ENCODE peak calls at places on chromosome 19, in five cellular contexts. C is neural progenitor cell; X is CD8-positive, alpha-beta T cell; W is IMR-90; Y is DND-41. E is an unnamed sample.

GRCh38 chr19:41872384-41872774 is 4.7 kb upstream of the CD79A start:
- DNase-seq in X (no peak), C (no peak), W (no peak), Y (no peak), E (peak; percentile 32)

GRCh38 chr19:41527079-41527478 is 48.9 kb upstream of the CEACAM21 start:
- DNase-seq in C (no peak), X (no peak), Y (no peak), W (no peak), E (no peak)

GRCh38 chr19:36573948-36574726 is 1.0 kb upstream of the ZNF529 start:
- DNase-seq in Y (no peak), W (peak; percentile 35), X (no peak), C (no peak), E (peak; percentile 10)

GRCh38 chr19:49326165-49326704 is 1.2 kb upstream of the SLC6A16 start:
- DNase-seq in X (no peak), C (no peak), W (no peak), Y (no peak), E (no peak)

GRCh38 chr19:49421039-49421877 is 2.0 kb downstream of the PTH2 start:
- DNase-seq in Y (no peak), C (peak; percentile 98), X (no peak), W (peak; percentile 17), E (peak; percentile 86)

GRCh38 chr19:18159810-18160209 is 6.8 kb downstream of the PIK3R2 start:
- DNase-seq in Y (no peak), W (no peak), C (no peak), X (no peak), E (no peak)

GRCh38 chr19:33431986-33432385 is 58.5 kb downstream of the CEBPG start:
- DNase-seq in Y (no peak), W (no peak), X (no peak), C (no peak), E (no peak)

GRCh38 chr19:22530042-22530441 is 104.1 kb upstream of the ZNF492 start:
- DNase-seq in C (no peak), W (no peak), X (no peak), Y (no peak), E (no peak)

GRCh38 chr19:5967571-5967970 is 10.4 kb downstream of the RANBP3 start:
- DNase-seq in X (no peak), C (no peak), W (no peak), Y (no peak), E (no peak)

GRCh38 chr19:35117017-35117570 is 1.5 kb downstream of the FXYD3 start:
- DNase-seq in Y (no peak), C (no peak), X (no peak), W (no peak), E (no peak)

GRCh38 chr19:9608912-9609311 is 12.1 kb downstream of the ZNF561 start:
- DNase-seq in Y (no peak), W (no peak), X (no peak), C (no peak), E (no peak)

GRCh38 chr19:5091576-5092215 is 122.8 kb downstream of the KDM4B start:
- DNase-seq in W (no peak), X (no peak), C (no peak), Y (no peak), E (no peak)

GRCh38 chr19:10981496-10981895 is 20.7 kb downstream of the SMARCA4 start:
- DNase-seq in W (peak; percentile 73), Y (no peak), X (no peak), C (no peak), E (no peak)

GRCh38 chr19:47891923-47892666 is 6.0 kb upstream of the SULT2A1 start:
- DNase-seq in X (no peak), W (no peak), Y (no peak), C (peak; percentile 77), E (no peak)

GRCh38 chr19:4066176-4066606 is 508 bp downstream of the ZBTB7A start:
- DNase-seq in X (peak; percentile 82), C (no peak), W (no peak), Y (no peak), E (no peak)

GRCh38 chr19:9835507-9835949 is 410 bp downstream of the PIN1 start:
- DNase-seq in W (no peak), C (no peak), Y (no peak), X (no peak), E (no peak)

GRCh38 chr19:38649305-38650179 is 2.1 kb downstream of the ACTN4 start:
- DNase-seq in X (no peak), Y (no peak), C (no peak), W (no peak), E (no peak)

GRCh38 chr19:10290439-10290875 is 705 bp downstream of the ICAM5 start:
- DNase-seq in Y (no peak), W (peak; percentile 7), X (no peak), C (peak; percentile 40), E (peak; percentile 59)

GRCh38 chr19:42132851-42133528 is 744 bp upstream of the POU2F2 start:
- DNase-seq in Y (peak; percentile 83), C (peak; percentile 87), X (peak; percentile 95), W (no peak), E (peak; percentile 27)

GRCh38 chr19:38224014-38224862 is at the start of gene DPF1:
- DNase-seq in C (peak; percentile 93), Y (peak; percentile 49), W (peak; percentile 56), X (no peak), E (peak; percentile 79)

GRCh38 chr19:7149956-7150705 is 80.6 kb downstream of the ZNF557 start:
- DNase-seq in X (no peak), W (no peak), Y (no peak), C (no peak), E (no peak)

DNA sequence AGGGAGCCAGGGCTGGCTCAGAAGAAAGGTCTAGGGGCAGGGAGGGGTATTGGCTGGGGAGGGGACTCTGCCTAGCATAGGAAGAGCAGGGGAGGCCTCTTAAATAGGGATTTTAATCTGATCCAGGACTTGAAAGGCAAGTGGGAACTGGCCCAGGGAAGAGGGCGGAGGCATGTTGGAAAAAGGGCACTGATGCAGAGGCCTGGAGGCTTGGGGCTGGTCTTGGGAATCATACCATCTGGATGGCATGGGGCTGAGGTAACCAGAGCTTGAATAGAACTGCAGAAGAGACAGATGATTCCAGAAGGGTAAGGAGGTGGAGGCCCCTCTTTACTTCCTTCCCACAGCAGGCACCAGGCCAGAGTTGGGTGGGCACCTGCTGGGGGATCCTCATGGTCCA is 29.1 kb downstream of the CERS4 start:
- DNase-seq in Y (no peak), C (peak; percentile 26), W (no peak), X (no peak), E (no peak)
- H3K36me3 ChIP-seq in Y (no peaks in the 10 kb centered on the region), C (no peaks in the 10 kb centered on the region), W (no peaks in the 10 kb centered on the region), X (no peaks in the 10 kb centered on the region), E (no peaks in the 10 kb centered on the region)

DNA sequence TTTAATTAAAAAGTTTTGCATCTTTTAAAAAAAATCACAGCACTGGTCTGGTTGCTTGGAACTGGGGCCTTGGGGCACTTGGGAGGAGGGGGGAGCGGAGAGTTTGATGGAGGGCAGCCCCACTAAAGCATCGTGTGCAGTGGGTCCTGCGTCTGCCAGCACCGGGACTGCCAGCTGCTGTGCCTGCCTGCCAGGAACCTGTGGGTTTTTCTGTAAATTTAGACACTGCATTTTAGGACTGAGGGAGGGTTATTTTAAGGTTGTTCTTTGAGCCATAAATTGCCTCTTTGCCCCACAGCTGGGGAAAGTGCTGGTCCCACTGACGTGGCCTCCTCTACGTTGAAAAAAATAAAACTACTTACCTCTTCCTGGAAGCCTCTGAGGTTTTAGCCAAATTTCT is 2.9 kb downstream of the KLF2 start:
- DNase-seq in C (no peak), Y (no peak), W (no peak), X (peak; percentile 66), E (no peak)
- H3K4me1 ChIP-seq in C (peaks cover 11% of the 10 kb centered on the region), Y (peaks cover 23% of the 10 kb centered on the region), W (peaks cover 19% of the 10 kb centered on the region), X (peaks cover 52% of the 10 kb centered on the region), E (peaks cover 3% of the 10 kb centered on the region)

DNA sequence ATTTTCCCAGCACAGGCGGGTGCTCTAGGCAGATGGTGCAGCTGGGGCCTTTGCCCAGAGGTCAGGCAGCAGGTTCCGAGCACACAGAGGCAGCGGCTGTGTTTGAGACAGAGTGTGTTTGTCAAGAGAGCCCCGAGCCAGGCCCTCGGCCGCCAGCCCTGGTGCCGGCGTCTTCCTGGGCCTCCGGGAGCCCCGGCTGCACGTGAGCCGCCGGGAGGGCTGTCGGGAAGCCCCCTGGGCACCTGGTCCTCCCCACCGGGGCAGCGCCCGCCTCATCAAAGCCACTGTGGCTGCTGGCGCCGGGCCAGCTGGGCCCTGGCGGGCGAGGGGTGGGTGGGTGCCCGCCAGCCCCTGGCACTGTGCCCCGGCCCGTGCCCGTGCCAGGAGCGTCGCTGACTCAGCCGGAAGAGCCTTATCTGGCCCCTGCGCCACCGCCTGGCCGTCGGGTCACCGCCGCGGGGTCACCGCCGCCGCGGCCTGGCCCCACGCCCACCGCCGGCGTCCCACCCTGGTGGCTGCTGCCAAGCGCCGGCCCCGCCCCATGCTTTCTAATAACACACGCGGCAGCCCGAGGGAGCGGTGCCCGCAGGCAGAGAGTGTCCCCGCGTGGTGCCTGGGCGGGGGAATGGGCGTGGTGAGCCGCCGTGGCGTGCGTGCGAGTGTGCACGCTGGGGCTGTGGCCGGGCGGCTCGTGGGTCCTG is 14.9 kb downstream of the ARID3A start:
- DNase-seq in X (peak; percentile 83), Y (no peak), C (no peak), W (peak; percentile 57), E (no peak)
- H3K4me3 ChIP-seq in X (peak overlapping the region; percentile 53), Y (no peak overlapping the region), C (no peak overlapping the region), W (no peak overlapping the region), E (no peak overlapping the region)

GRCh38 chr19:30092721-30093569 is 150.9 kb downstream of the URI1 start:
- DNase-seq in C (no peak), W (no peak), X (no peak), Y (no peak), E (no peak)

GRCh38 chr19:30093966-30094770 is 152.1 kb downstream of the URI1 start:
- DNase-seq in X (no peak), C (no peak), W (no peak), Y (no peak), E (no peak)

GRCh38 chr19:30095171-30095570 is 153.1 kb downstream of the URI1 start:
- DNase-seq in W (no peak), C (no peak), X (no peak), Y (no peak), E (no peak)

GRCh38 chr19:30097746-30098280 is 155.8 kb downstream of the URI1 start:
- DNase-seq in C (no peak), W (no peak), Y (no peak), X (no peak), E (no peak)

GRCh38 chr19:30096596-30097370 is 154.7 kb downstream of the URI1 start:
- DNase-seq in W (no peak), C (no peak), X (no peak), Y (no peak), E (no peak)
- H3K36me3 ChIP-seq in W (no peaks in the 10 kb centered on the region), C (no peaks in the 10 kb centered on the region), X (no peaks in the 10 kb centered on the region), Y (no peaks in the 10 kb centered on the region), E (no peaks in the 10 kb centered on the region)

GRCh38 chr19:2280633-2281264 is 1.2 kb downstream of the PEAK3 start:
- DNase-seq in Y (no peak), C (no peak), X (no peak), W (no peak), E (no peak)
- H3K4me1 ChIP-seq in Y (no peaks in the 10 kb centered on the region), C (peaks cover 9% of the 10 kb centered on the region), X (peaks cover 21% of the 10 kb centered on the region), W (peaks cover 7% of the 10 kb centered on the region), E (no peaks in the 10 kb centered on the region)

GRCh38 chr19:46471116-46471733 is at the start of gene PNMA8A:
- DNase-seq in X (no peak), Y (no peak), W (peak; percentile 57), C (peak; percentile 97), E (peak; percentile 92)
- H3K4me3 ChIP-seq in X (peak within 1 kb of the TSS; percentile 23), Y (no peak within 1 kb of the TSS), W (peak within 1 kb of the TSS; percentile 1), C (peak within 1 kb of the TSS; percentile 49), E (peak within 1 kb of the TSS; percentile 60)